ENCODE peak calls at places on chromosomes 7 and 10, in four cellular contexts. One of them, this sample, is unnamed.

GRCh38 chr10:73414230-73414981 is 548 bp upstream of the ANXA7 start:
- DNase-seq in GM12878: no peak
- DNase-seq in PC-9: peak
- DNase-seq in GM23248: peak
- DNase-seq in this sample: no peak

GRCh38 chr10:16896993-16897392 is 79.8 kb upstream of the RSU1 start:
- DNase-seq in PC-9: no peak
- DNase-seq in GM12878: no peak
- DNase-seq in GM23248: no peak
- DNase-seq in this sample: no peak

GRCh38 chr10:51397695-51398094 is 301.7 kb downstream of the CSTF2T start:
- DNase-seq in GM23248: peak
- DNase-seq in PC-9: no peak
- DNase-seq in GM12878: no peak
- DNase-seq in this sample: no peak

GRCh38 chr7:57342954-57343353 is 107.0 kb upstream of the ZNF716 start:
- DNase-seq in PC-9: no peak
- DNase-seq in GM23248: no peak
- DNase-seq in GM12878: no peak
- DNase-seq in this sample: no peak

GRCh38 chr7:134827889-134828288 is 48.5 kb downstream of the CALD1 start:
- DNase-seq in PC-9: no peak
- DNase-seq in GM12878: no peak
- DNase-seq in GM23248: peak
- DNase-seq in this sample: no peak

GRCh38 chr7:76282344-76283253 is 19.9 kb upstream of the HSPB1 start:
- DNase-seq in GM12878: no peak
- DNase-seq in PC-9: no peak
- DNase-seq in GM23248: peak
- DNase-seq in this sample: no peak

GRCh38 chr7:30596043-30596641 is 1.5 kb downstream of the GARS1 start:
- DNase-seq in GM23248: peak
- DNase-seq in GM12878: no peak
- DNase-seq in PC-9: peak
- DNase-seq in this sample: peak

GRCh38 chr7:106064836-106065559 is 47.1 kb downstream of the SYPL1 start:
- DNase-seq in GM23248: peak
- DNase-seq in GM12878: no peak
- DNase-seq in PC-9: peak
- DNase-seq in this sample: peak

DNA sequence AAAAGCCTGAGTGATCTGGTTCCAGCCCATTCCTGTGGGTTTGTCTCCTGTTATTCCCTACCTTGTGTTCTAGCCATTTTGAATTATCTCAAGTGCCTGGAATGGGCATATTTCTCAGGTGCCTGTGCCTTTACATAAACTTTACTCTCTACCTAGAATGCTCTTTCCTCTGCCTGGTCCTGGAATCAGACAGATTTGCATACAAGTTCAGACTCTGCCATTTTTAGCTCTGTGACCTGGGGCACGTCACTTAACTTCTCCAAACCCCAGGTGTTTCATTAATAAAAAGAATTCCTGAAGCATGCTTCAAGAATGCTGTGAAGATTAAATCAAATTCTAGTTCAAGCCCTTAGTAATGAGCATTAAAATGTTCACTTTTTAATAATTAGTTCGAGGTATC is 7.8 kb downstream of the DCLRE1A start:
- DNase-seq in GM12878: no peak
- DNase-seq in GM23248: no peak
- DNase-seq in PC-9: no peak
- DNase-seq in this sample: no peak
- H3K4me3 ChIP-seq in GM12878: no peak
- H3K4me3 ChIP-seq in GM23248: no peak
- H3K4me3 ChIP-seq in PC-9: no peak
- H3K4me3 ChIP-seq in this sample: no peak

DNA sequence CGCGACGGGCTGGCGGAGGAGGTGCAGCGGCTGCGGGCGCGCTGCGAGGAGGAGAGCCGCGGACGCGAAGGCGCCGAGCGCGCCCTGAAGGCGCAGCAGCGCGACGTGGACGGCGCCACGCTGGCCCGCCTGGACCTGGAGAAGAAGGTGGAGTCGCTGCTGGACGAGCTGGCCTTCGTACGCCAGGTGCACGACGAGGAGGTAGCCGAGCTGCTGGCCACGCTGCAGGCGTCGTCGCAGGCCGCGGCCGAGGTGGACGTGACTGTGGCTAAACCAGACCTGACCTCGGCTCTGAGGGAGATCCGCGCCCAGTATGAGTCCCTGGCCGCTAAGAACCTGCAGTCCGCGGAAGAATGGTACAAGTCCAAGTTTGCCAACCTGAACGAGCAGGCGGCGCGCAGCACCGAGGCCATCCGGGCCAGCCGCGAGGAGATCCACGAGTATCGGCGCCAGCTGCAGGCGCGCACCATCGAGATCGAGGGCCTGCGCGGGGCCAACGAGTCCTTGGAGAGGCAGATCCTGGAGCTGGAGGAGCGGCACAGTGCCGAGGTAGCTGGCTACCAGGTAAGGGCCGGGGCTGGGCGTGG is 868 bp downstream of the INA start:
- DNase-seq in GM12878: no peak
- DNase-seq in GM23248: no peak
- DNase-seq in PC-9: no peak
- DNase-seq in this sample: no peak
- H3K4me3 ChIP-seq in GM12878: peak
- H3K4me3 ChIP-seq in GM23248: peak
- H3K4me3 ChIP-seq in PC-9: peak
- H3K4me3 ChIP-seq in this sample: no peak

DNA sequence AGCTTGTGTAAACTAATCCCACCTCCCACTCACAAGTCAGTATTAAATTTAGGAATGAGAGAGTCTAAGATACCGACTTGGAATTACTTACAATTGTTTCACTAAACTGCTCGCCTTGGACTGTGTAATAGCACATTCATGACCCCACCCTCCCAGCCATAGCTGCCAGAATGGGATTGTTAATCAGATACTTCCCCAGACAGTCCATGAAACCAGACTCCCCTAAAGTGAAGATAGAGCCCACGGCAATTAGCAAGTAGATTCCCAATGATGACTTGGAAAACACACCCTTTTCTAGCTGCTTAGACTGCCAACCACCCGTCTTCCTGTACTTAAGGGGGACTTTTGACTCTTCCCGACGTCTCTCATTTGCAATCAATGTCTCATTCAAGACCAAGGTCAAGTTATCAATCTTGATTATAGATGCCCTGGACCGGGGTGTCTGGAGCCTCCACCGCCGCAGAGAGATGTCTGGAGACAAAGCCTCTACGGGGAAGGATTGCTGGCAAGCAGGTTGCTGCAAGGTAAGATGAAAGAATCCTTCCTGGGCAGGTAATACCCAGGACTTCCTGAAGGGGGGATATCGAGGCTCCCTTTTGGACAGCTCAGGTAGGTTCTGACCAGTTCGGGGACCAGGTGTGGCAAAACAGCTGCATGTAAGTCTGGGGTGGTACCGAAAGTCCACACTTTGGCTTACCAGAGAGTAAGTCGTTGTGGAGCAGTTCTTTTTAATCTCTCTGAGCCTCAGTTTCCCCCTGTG is 12.6 kb upstream of the CUX1 start:
- DNase-seq in GM12878: no peak
- DNase-seq in PC-9: no peak
- DNase-seq in GM23248: peak
- DNase-seq in this sample: no peak
- H3K4me3 ChIP-seq in GM12878: no peak
- H3K4me3 ChIP-seq in PC-9: no peak
- H3K4me3 ChIP-seq in GM23248: no peak
- H3K4me3 ChIP-seq in this sample: no peak

DNA sequence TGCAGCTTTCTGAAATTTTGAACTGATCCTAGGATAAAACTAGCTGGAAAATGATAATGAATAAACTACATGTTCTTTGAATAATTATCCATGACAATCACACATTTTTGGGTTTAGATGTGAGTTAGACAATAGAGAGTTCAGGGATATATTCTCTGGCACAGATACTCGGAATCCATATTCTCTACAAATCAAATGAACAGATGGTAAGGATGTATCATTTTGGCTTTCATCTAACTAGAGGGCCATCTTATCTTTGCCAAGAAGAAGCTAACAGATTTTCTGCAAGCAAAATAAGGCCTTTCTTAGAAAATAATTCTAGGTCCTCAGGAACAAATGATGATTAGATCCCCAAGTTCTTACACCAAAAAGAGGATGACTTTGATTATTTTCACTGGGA is 355.9 kb upstream of the C7orf33 start:
- DNase-seq in GM12878: no peak
- DNase-seq in PC-9: no peak
- DNase-seq in GM23248: no peak
- DNase-seq in this sample: no peak
- H3K4me3 ChIP-seq in GM12878: no peak
- H3K4me3 ChIP-seq in PC-9: no peak
- H3K4me3 ChIP-seq in GM23248: no peak
- H3K4me3 ChIP-seq in this sample: no peak

GRCh38 chr7:36986429-36987362 is 262.4 kb upstream of the AOAH start:
- DNase-seq in PC-9: no peak
- DNase-seq in GM23248: peak
- DNase-seq in GM12878: no peak
- DNase-seq in this sample: peak
- H3K4me3 ChIP-seq in PC-9: no peak
- H3K4me3 ChIP-seq in GM23248: no peak
- H3K4me3 ChIP-seq in GM12878: no peak
- H3K4me3 ChIP-seq in this sample: no peak